ENCODE peak calls at places on chromosomes 3 and 15, in four cellular contexts. One of them, this sample, is unnamed.

GRCh38 chr15:49430046-49430445 is 7.0 kb downstream of the FGF7 start:
- DNase-seq in Peyer's patch: no peak
- DNase-seq in thoracic aorta: no peak
- DNase-seq in sigmoid colon: no peak
- DNase-seq in this sample: no peak

GRCh38 chr15:36389107-36389506 is 190.3 kb upstream of the CDIN1 start:
- DNase-seq in Peyer's patch: no peak
- DNase-seq in thoracic aorta: no peak
- DNase-seq in sigmoid colon: no peak
- DNase-seq in this sample: no peak

GRCh38 chr3:193665370-193665989 is 72.5 kb downstream of the OPA1 start:
- DNase-seq in Peyer's patch: no peak
- DNase-seq in thoracic aorta: no peak
- DNase-seq in sigmoid colon: no peak
- DNase-seq in this sample: no peak

GRCh38 chr3:197363553-197364409 is 65.4 kb upstream of the DLG1 start:
- DNase-seq in Peyer's patch: no peak
- DNase-seq in thoracic aorta: no peak
- DNase-seq in sigmoid colon: peak; percentile 10
- DNase-seq in this sample: no peak

GRCh38 chr15:89074402-89075012 is 13.7 kb upstream of the ABHD2 start:
- DNase-seq in Peyer's patch: no peak
- DNase-seq in thoracic aorta: no peak
- DNase-seq in sigmoid colon: no peak
- DNase-seq in this sample: no peak

GRCh38 chr15:86231864-86232801 is 152.5 kb downstream of the AGBL1 start:
- DNase-seq in Peyer's patch: no peak
- DNase-seq in thoracic aorta: no peak
- DNase-seq in sigmoid colon: no peak
- DNase-seq in this sample: no peak

GRCh38 chr15:79884204-79884596 is 12.6 kb downstream of the MTHFS start:
- DNase-seq in Peyer's patch: no peak
- DNase-seq in thoracic aorta: no peak
- DNase-seq in sigmoid colon: no peak
- DNase-seq in this sample: no peak

GRCh38 chr15:88498991-88499390 is 31.5 kb downstream of the MRPS11 start:
- DNase-seq in Peyer's patch: no peak
- DNase-seq in thoracic aorta: no peak
- DNase-seq in sigmoid colon: no peak
- DNase-seq in this sample: no peak

GRCh38 chr3:117165611-117166051 is 456.1 kb downstream of the TUSC7 start:
- DNase-seq in Peyer's patch: no peak
- DNase-seq in thoracic aorta: no peak
- DNase-seq in sigmoid colon: no peak
- DNase-seq in this sample: no peak

GRCh38 chr3:112314618-112315017 is 18.3 kb upstream of the CD200 start:
- DNase-seq in Peyer's patch: no peak
- DNase-seq in thoracic aorta: no peak
- DNase-seq in sigmoid colon: no peak
- DNase-seq in this sample: no peak

GRCh38 chr3:147421184-147421912 is 12.2 kb downstream of the ZIC1 start:
- DNase-seq in Peyer's patch: no peak
- DNase-seq in thoracic aorta: no peak
- DNase-seq in sigmoid colon: no peak
- DNase-seq in this sample: no peak

GRCh38 chr3:101879623-101880284 is 30.4 kb downstream of the NFKBIZ start:
- DNase-seq in Peyer's patch: no peak
- DNase-seq in thoracic aorta: no peak
- DNase-seq in sigmoid colon: no peak
- DNase-seq in this sample: no peak

GRCh38 chr3:151112731-151113130 is 27.3 kb downstream of the MED12L start:
- DNase-seq in Peyer's patch: no peak
- DNase-seq in thoracic aorta: no peak
- DNase-seq in sigmoid colon: no peak
- DNase-seq in this sample: no peak

GRCh38 chr3:159978353-159978752 is 10.3 kb upstream of the IL12A start:
- DNase-seq in Peyer's patch: no peak
- DNase-seq in thoracic aorta: no peak
- DNase-seq in sigmoid colon: no peak
- DNase-seq in this sample: no peak

GRCh38 chr3:193972816-193973215 is 163.1 kb upstream of the HES1 start:
- DNase-seq in Peyer's patch: no peak
- DNase-seq in thoracic aorta: no peak
- DNase-seq in sigmoid colon: no peak
- DNase-seq in this sample: no peak

GRCh38 chr3:177589041-177589650 is 391.9 kb upstream of the TBL1XR1 start:
- DNase-seq in Peyer's patch: no peak
- DNase-seq in thoracic aorta: no peak
- DNase-seq in sigmoid colon: no peak
- DNase-seq in this sample: no peak

GRCh38 chr3:55486101-55486856 is 827 bp downstream of the WNT5A start:
- DNase-seq in Peyer's patch: no peak
- DNase-seq in thoracic aorta: no peak
- DNase-seq in sigmoid colon: peak; percentile 81
- DNase-seq in this sample: no peak

GRCh38 chr3:56491566-56491965 is 23.3 kb upstream of the ERC2 start:
- DNase-seq in Peyer's patch: no peak
- DNase-seq in thoracic aorta: no peak
- DNase-seq in sigmoid colon: no peak
- DNase-seq in this sample: no peak

GRCh38 chr3:183108002-183108449 is 8.7 kb upstream of the MCCC1 start:
- DNase-seq in Peyer's patch: no peak
- DNase-seq in thoracic aorta: no peak
- DNase-seq in sigmoid colon: no peak
- DNase-seq in this sample: no peak

GRCh38 chr3:61819861-61820260 is 258.5 kb downstream of the PTPRG start:
- DNase-seq in Peyer's patch: no peak
- DNase-seq in thoracic aorta: no peak
- DNase-seq in sigmoid colon: no peak
- DNase-seq in this sample: no peak

GRCh38 chr15:98083203-98083910 is 122.9 kb downstream of the ARRDC4 start:
- DNase-seq in Peyer's patch: no peak
- DNase-seq in thoracic aorta: no peak
- DNase-seq in sigmoid colon: no peak
- DNase-seq in this sample: no peak

GRCh38 chr3:80543154-80543553 is 775.4 kb upstream of the ROBO1 start:
- DNase-seq in Peyer's patch: no peak
- DNase-seq in thoracic aorta: no peak
- DNase-seq in sigmoid colon: no peak
- DNase-seq in this sample: no peak

GRCh38 chr3:3189961-3190360 is 10.5 kb upstream of the CRBN start:
- DNase-seq in Peyer's patch: no peak
- DNase-seq in thoracic aorta: no peak
- DNase-seq in sigmoid colon: no peak
- DNase-seq in this sample: no peak

GRCh38 chr15:23467110-23467600 is 20.1 kb upstream of the GOLGA6L2 start:
- DNase-seq in Peyer's patch: no peak
- DNase-seq in thoracic aorta: no peak
- DNase-seq in sigmoid colon: no peak
- DNase-seq in this sample: no peak

GRCh38 chr3:14616606-14617507 is 34.7 kb upstream of the CCDC174 start:
- DNase-seq in Peyer's patch: no peak
- DNase-seq in thoracic aorta: no peak
- DNase-seq in sigmoid colon: no peak
- DNase-seq in this sample: no peak

GRCh38 chr3:31423522-31423921 is 109.2 kb upstream of the STT3B start:
- DNase-seq in Peyer's patch: no peak
- DNase-seq in thoracic aorta: no peak
- DNase-seq in sigmoid colon: no peak
- DNase-seq in this sample: no peak

GRCh38 chr3:18426597-18426996 is 1.5 kb upstream of the SATB1 start:
- DNase-seq in Peyer's patch: no peak
- DNase-seq in thoracic aorta: no peak
- DNase-seq in sigmoid colon: no peak
- DNase-seq in this sample: no peak

GRCh38 chr3:66582721-66583141 is 81.9 kb upstream of the LRIG1 start:
- DNase-seq in Peyer's patch: peak; percentile 30
- DNase-seq in thoracic aorta: no peak
- DNase-seq in sigmoid colon: no peak
- DNase-seq in this sample: peak; percentile 40

GRCh38 chr3:130814691-130815472 is 68.3 kb upstream of the PIK3R4 start:
- DNase-seq in Peyer's patch: no peak
- DNase-seq in thoracic aorta: no peak
- DNase-seq in sigmoid colon: no peak
- DNase-seq in this sample: no peak

GRCh38 chr3:119292666-119293065 is 1.5 kb upstream of the ARHGAP31 start:
- DNase-seq in Peyer's patch: no peak
- DNase-seq in thoracic aorta: no peak
- DNase-seq in sigmoid colon: no peak
- DNase-seq in this sample: peak; percentile 24

GRCh38 chr15:82890338-82891024 is 62.0 kb downstream of the HOMER2 start:
- DNase-seq in Peyer's patch: no peak
- DNase-seq in thoracic aorta: no peak
- DNase-seq in sigmoid colon: no peak
- DNase-seq in this sample: no peak

GRCh38 chr15:74375303-74375693 is 7.9 kb upstream of the CYP11A1 start:
- DNase-seq in Peyer's patch: peak; percentile 95
- DNase-seq in thoracic aorta: peak; percentile 44
- DNase-seq in sigmoid colon: peak; percentile 85
- DNase-seq in this sample: peak; percentile 81

DNA sequence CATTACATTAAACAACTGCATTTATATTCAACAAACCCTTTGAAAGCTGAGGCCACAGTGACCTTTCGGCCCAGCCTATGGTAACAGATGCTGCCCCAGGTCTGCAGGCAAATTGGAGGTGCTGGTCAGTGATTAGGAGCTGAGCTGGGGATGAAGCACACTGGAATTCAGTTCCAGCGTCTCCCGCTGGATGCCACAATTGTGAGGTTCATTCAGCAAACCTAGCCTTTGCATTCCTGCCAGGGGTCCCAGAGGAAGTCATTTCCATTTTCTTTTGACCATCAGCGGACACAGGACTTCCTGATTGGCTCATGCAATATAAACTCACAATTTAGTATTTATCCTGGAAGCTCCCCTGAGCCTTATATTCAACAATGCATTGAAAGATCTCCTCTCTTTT is 89.5 kb downstream of the IL20RB start:
- DNase-seq in Peyer's patch: no peak
- DNase-seq in thoracic aorta: no peak
- DNase-seq in sigmoid colon: no peak
- DNase-seq in this sample: no peak
- H3K27ac ChIP-seq in Peyer's patch: no peak overlapping the region
- H3K27ac ChIP-seq in thoracic aorta: no peak overlapping the region
- H3K27ac ChIP-seq in sigmoid colon: no peak overlapping the region
- H3K27ac ChIP-seq in this sample: no peak overlapping the region

GRCh38 chr3:34264650-34265049 is 466.2 kb downstream of the PDCD6IP start:
- DNase-seq in Peyer's patch: no peak
- DNase-seq in thoracic aorta: no peak
- DNase-seq in sigmoid colon: no peak
- DNase-seq in this sample: no peak

GRCh38 chr3:34260266-34260990 is 462.0 kb downstream of the PDCD6IP start:
- DNase-seq in Peyer's patch: peak; percentile 31
- DNase-seq in thoracic aorta: no peak
- DNase-seq in sigmoid colon: no peak
- DNase-seq in this sample: no peak

GRCh38 chr3:34263014-34263714 is 464.7 kb downstream of the PDCD6IP start:
- DNase-seq in Peyer's patch: no peak
- DNase-seq in thoracic aorta: no peak
- DNase-seq in sigmoid colon: no peak
- DNase-seq in this sample: no peak

GRCh38 chr3:34258271-34259015 is 460.0 kb downstream of the PDCD6IP start:
- DNase-seq in Peyer's patch: no peak
- DNase-seq in thoracic aorta: no peak
- DNase-seq in sigmoid colon: no peak
- DNase-seq in this sample: no peak

DNA sequence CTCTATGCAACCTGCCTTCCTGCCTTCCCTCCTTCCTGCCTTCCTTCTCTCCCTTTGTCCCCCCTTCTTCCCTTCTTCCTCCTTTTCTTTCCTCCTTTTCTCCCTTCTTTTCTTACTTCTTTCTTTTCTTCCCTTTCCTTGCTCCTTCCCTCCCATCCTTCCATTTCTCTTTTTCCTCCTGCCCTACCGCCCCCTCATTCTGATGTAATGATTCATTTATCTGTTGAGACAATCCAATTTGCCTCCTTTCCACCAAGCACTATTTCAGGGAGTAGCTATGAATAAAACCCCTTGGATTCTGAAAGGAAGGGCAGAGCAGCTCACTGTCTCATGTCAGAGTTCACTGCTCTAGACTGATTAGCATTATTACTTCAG is 462.5 kb downstream of the PDCD6IP start:
- DNase-seq in Peyer's patch: no peak
- DNase-seq in thoracic aorta: no peak
- DNase-seq in sigmoid colon: no peak
- DNase-seq in this sample: no peak
- H3K27ac ChIP-seq in Peyer's patch: no peak overlapping the region
- H3K27ac ChIP-seq in thoracic aorta: peak overlapping the region; percentile 25
- H3K27ac ChIP-seq in sigmoid colon: no peak overlapping the region
- H3K27ac ChIP-seq in this sample: no peak overlapping the region

DNA sequence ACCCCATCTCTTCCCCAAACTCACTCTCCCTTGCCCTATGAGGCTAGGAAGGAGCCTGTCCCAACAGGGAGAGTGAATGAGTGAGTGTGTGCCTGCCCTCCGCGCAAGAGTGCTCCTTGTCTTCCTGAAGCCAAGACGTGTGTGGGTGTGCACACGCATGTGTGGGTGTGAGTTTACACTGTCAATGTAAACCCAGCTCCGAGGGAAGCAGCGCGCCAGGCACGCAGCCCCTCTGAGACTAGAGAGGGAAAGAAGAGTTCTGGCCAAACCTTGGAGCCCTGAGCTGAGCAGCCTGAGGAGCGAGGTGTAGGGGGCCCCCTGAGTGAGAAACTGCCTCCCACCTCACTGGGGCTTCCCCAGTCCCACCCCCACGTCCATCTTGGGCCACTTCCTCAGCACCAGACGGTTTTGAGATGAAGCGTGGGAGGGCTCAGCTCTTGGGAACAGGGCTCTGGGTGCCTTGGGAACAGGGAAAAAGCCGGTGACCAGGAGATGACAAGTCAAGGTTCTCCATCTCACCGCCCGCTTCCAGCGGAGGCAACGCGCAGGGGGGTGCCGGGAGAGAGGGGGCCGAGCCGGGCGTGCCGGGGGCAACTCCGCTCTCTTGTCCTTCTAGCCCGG is 5.1 kb downstream of the MECOM start:
- DNase-seq in Peyer's patch: no peak
- DNase-seq in thoracic aorta: peak; percentile 27
- DNase-seq in sigmoid colon: no peak
- DNase-seq in this sample: no peak
- H3K27ac ChIP-seq in Peyer's patch: peak overlapping the region; percentile 14
- H3K27ac ChIP-seq in thoracic aorta: peak overlapping the region; percentile 94
- H3K27ac ChIP-seq in sigmoid colon: no peak overlapping the region
- H3K27ac ChIP-seq in this sample: no peak overlapping the region

GRCh38 chr15:40766194-40766830 is 2.4 kb downstream of the GCHFR start:
- DNase-seq in Peyer's patch: no peak
- DNase-seq in thoracic aorta: no peak
- DNase-seq in sigmoid colon: no peak
- DNase-seq in this sample: no peak

GRCh38 chr15:40763801-40764765 is at the start of gene GCHFR:
- DNase-seq in Peyer's patch: peak; percentile 74
- DNase-seq in thoracic aorta: no peak
- DNase-seq in sigmoid colon: peak; percentile 89
- DNase-seq in this sample: peak; percentile 71

GRCh38 chr15:40764766-40765136 is 883 bp downstream of the GCHFR start:
- DNase-seq in Peyer's patch: no peak
- DNase-seq in thoracic aorta: no peak
- DNase-seq in sigmoid colon: no peak
- DNase-seq in this sample: no peak

GRCh38 chr15:40759961-40760360 is 3.9 kb upstream of the GCHFR start:
- DNase-seq in Peyer's patch: no peak
- DNase-seq in thoracic aorta: no peak
- DNase-seq in sigmoid colon: no peak
- DNase-seq in this sample: no peak

GRCh38 chr15:40762919-40763800 is 708 bp upstream of the GCHFR start:
- DNase-seq in Peyer's patch: peak; percentile 55
- DNase-seq in thoracic aorta: no peak
- DNase-seq in sigmoid colon: peak; percentile 89
- DNase-seq in this sample: peak; percentile 20
- H3K27ac ChIP-seq in Peyer's patch: peak overlapping the region; percentile 92
- H3K27ac ChIP-seq in thoracic aorta: peak overlapping the region; percentile 78
- H3K27ac ChIP-seq in sigmoid colon: peak overlapping the region; percentile 68
- H3K27ac ChIP-seq in this sample: peak overlapping the region; percentile 60